ENCODE peak calls at places on chromosomes 2 and 18, in five cellular contexts. V is left lung; I is brain microvascular endothelial cell; C is thoracic aorta; T is stimulated activated CD8-positive, alpha-beta memory T cell treated with anti-CD3 and anti-CD28 coated beads, Interleukin-15, amount 100 ng/mL, for 1 hour. P is an unnamed sample.

GRCh38 chr2:95282458-95282857 is 8.2 kb downstream of the PROM2 start:
- DNase-seq in C (no peak), T (no peak), V (no peak), I (no peak), P (no peak)

GRCh38 chr2:175730025-175730424 is 272.0 kb downstream of the LNPK start:
- DNase-seq in C (no peak), I (no peak), T (no peak), V (no peak), P (no peak)

GRCh38 chr18:41721103-41721502 is 233.9 kb upstream of the PIK3C3 start:
- DNase-seq in T (no peak), C (no peak), V (no peak), I (no peak), P (no peak)

GRCh38 chr2:197972017-197972416 is 167.6 kb downstream of the PLCL1 start:
- DNase-seq in V (no peak), C (peak; percentile 36), I (peak; percentile 58), T (no peak), P (peak; percentile 61)

GRCh38 chr2:20452551-20452950 is 5.7 kb downstream of the RHOB start:
- DNase-seq in V (peak; percentile 27), I (peak; percentile 47), T (no peak), C (no peak), P (peak; percentile 60)

GRCh38 chr18:31101148-31102019 is 837 bp downstream of the DSC2 start:
- DNase-seq in T (no peak), V (peak; percentile 83), I (no peak), C (no peak), P (no peak)

GRCh38 chr18:38526922-38527321 is 961.3 kb upstream of the CELF4 start:
- DNase-seq in T (no peak), V (no peak), I (no peak), C (no peak), P (no peak)

GRCh38 chr18:34352385-34353163 is 127.9 kb upstream of the NOL4 start:
- DNase-seq in I (no peak), T (no peak), V (no peak), C (no peak), P (no peak)

GRCh38 chr2:218152172-218152571 is 14.6 kb downstream of the CXCR1 start:
- DNase-seq in I (no peak), T (no peak), V (no peak), C (no peak), P (no peak)

GRCh38 chr2:189002079-189002478 is 27.9 kb downstream of the COL3A1 start:
- DNase-seq in T (no peak), V (no peak), I (peak; percentile 75), C (no peak), P (no peak)

GRCh38 chr2:12226653-12227052 is 480.2 kb downstream of the LPIN1 start:
- DNase-seq in C (no peak), I (no peak), V (no peak), T (no peak), P (no peak)

GRCh38 chr18:9233771-9234440 is 97.3 kb downstream of the ANKRD12 start:
- DNase-seq in I (no peak), V (no peak), T (no peak), C (no peak), P (no peak)

GRCh38 chr2:14633451-14634211 is 1.1 kb downstream of the LRATD1 start:
- DNase-seq in V (no peak), C (no peak), I (no peak), T (no peak), P (no peak)

GRCh38 chr2:130996658-130997057 is 96.6 kb downstream of the FAM168B start:
- DNase-seq in T (no peak), C (no peak), I (no peak), V (no peak), P (no peak)

GRCh38 chr2:103660523-103660922 is 898.7 kb downstream of the TMEM182 start:
- DNase-seq in C (no peak), I (no peak), T (no peak), V (no peak), P (no peak)

GRCh38 chr2:185979546-185980071 is 241.0 kb downstream of the FSIP2 start:
- DNase-seq in I (no peak), T (no peak), C (no peak), V (no peak), P (no peak)

GRCh38 chr18:77124452-77124922 is 8.1 kb downstream of the MBP start:
- DNase-seq in T (no peak), V (peak; percentile 32), I (no peak), C (no peak), P (no peak)

GRCh38 chr2:63888490-63889402 is 47.0 kb downstream of the UGP2 start:
- DNase-seq in V (no peak), T (no peak), C (no peak), I (peak; percentile 34), P (peak; percentile 10)

GRCh38 chr2:65032016-65032975 is 23.9 kb upstream of the CEP68 start:
- DNase-seq in V (no peak), I (no peak), C (no peak), T (no peak), P (no peak)

GRCh38 chr2:47205576-47206141 is 50.6 kb upstream of the STPG4 start:
- DNase-seq in T (no peak), C (no peak), I (no peak), V (no peak), P (no peak)

GRCh38 chr18:26477828-26478466 is 70.4 kb downstream of the KCTD1 start:
- DNase-seq in C (no peak), I (no peak), V (no peak), T (no peak), P (no peak)

GRCh38 chr2:71538656-71539265 is 85.4 kb downstream of the DYSF start:
- DNase-seq in V (no peak), C (no peak), T (no peak), I (no peak), P (no peak)

GRCh38 chr2:112301171-112301584 is 25.8 kb downstream of the ZC3H6 start:
- DNase-seq in I (peak; percentile 81), V (no peak), T (no peak), C (no peak), P (no peak)

GRCh38 chr18:30034818-30035217 is 1007.7 kb downstream of the DSC3 start:
- DNase-seq in T (no peak), I (no peak), C (no peak), V (no peak), P (no peak)

GRCh38 chr18:76394780-76395476 is 100.1 kb downstream of the ZNF516 start:
- DNase-seq in T (no peak), C (no peak), V (no peak), I (no peak), P (no peak)

GRCh38 chr2:6784299-6784698 is 81.4 kb downstream of the CMPK2 start:
- DNase-seq in T (no peak), C (no peak), I (no peak), V (no peak), P (no peak)

GRCh38 chr2:223090540-223091235 is 38.7 kb downstream of the KCNE4 start:
- DNase-seq in V (no peak), C (no peak), I (no peak), T (no peak), P (no peak)

GRCh38 chr2:100924520-100925451 is 77.3 kb upstream of the RPL31 start:
- DNase-seq in C (no peak), T (no peak), I (peak; percentile 85), V (no peak), P (peak; percentile 90)

GRCh38 chr2:23107341-23107941 is 277.5 kb upstream of the KLHL29 start:
- DNase-seq in C (no peak), I (no peak), T (no peak), V (no peak), P (no peak)

GRCh38 chr2:31235504-31235902 is 1.6 kb downstream of the EHD3 start:
- DNase-seq in V (no peak), C (no peak), T (no peak), I (peak; percentile 80), P (no peak)

GRCh38 chr2:219486424-219486959 is 12.2 kb upstream of the GMPPA start:
- DNase-seq in T (no peak), V (no peak), I (no peak), C (no peak), P (no peak)

GRCh38 chr2:112794131-112794733 is 9.9 kb upstream of the IL1A start:
- DNase-seq in C (peak; percentile 15), I (peak; percentile 92), T (no peak), V (peak; percentile 74), P (no peak)

GRCh38 chr2:218310853-218311542 is 18.7 kb upstream of the TMBIM1 start:
- DNase-seq in T (no peak), C (no peak), I (no peak), V (no peak), P (no peak)